ENCODE peak calls at places on chromosomes 7 and 10, in six cellular contexts. B is GM13977; G is B cell; S is lung; J is glomerular endothelial cell; X is stimulated activated CD4-positive, alpha-beta T cell treated with anti-CD3 and anti-CD28 coated beads, Interleukin-1b, Interleukin-23, amount 100 ng/mL, for 1 hour. E is an unnamed sample.

GRCh38 chr7:22942191-22942590 is 71.7 kb downstream of the HYCC1 start:
- DNase-seq in B (no peak), G (no peak), J (no peak), S (no peak), X (no peak), E (no peak)

GRCh38 chr7:118648002-118648401 is 423.5 kb downstream of the ANKRD7 start:
- DNase-seq in B (no peak), G (no peak), S (no peak), J (no peak), X (no peak), E (no peak)

GRCh38 chr7:15557186-15557585 is 4.6 kb downstream of the AGMO start:
- DNase-seq in J (no peak), G (no peak), S (no peak), B (no peak), X (no peak), E (no peak)

GRCh38 chr7:150830957-150831356 is 21.4 kb upstream of the AOC1 start:
- DNase-seq in B (no peak), X (no peak), J (no peak), S (no peak), G (no peak), E (no peak)

GRCh38 chr7:149685455-149685854 is 87.9 kb downstream of the ZNF467 start:
- DNase-seq in J (no peak), S (no peak), B (no peak), G (no peak), X (no peak), E (peak; percentile 56)

GRCh38 chr7:114656471-114656870 is 241.9 kb downstream of the FOXP2 start:
- DNase-seq in X (no peak), S (no peak), G (no peak), B (no peak), J (no peak), E (no peak)

GRCh38 chr7:74231232-74231590 is 21.4 kb downstream of the LAT2 start:
- DNase-seq in B (peak; percentile 73), G (peak; percentile 86), X (no peak), S (no peak), J (no peak), E (no peak)

GRCh38 chr7:128777156-128778123 is 1.8 kb upstream of the OPN1SW start:
- DNase-seq in S (no peak), X (no peak), J (no peak), B (no peak), G (no peak), E (peak; percentile 63)

GRCh38 chr7:100563809-100564400 is 9.8 kb downstream of the SAP25 start:
- DNase-seq in B (peak; percentile 86), X (peak; percentile 90), S (peak; percentile 85), G (peak; percentile 84), J (no peak), E (peak; percentile 61)

GRCh38 chr10:69800109-69800508 is 1.6 kb upstream of the COL13A1 start:
- DNase-seq in G (no peak), X (no peak), S (peak; percentile 43), B (no peak), J (no peak), E (peak; percentile 59)

GRCh38 chr7:11130012-11130411 is 156.3 kb downstream of the PHF14 start:
- DNase-seq in S (no peak), G (no peak), B (no peak), X (no peak), J (peak; percentile 7), E (peak; percentile 35)

GRCh38 chr10:5666324-5667220 is at the start of gene ASB13:
- DNase-seq in J (no peak), B (peak; percentile 69), G (peak; percentile 43), X (peak; percentile 14), S (peak; percentile 65), E (peak; percentile 47)

GRCh38 chr10:88456730-88457129 is 126.4 kb downstream of the RNLS start:
- DNase-seq in B (no peak), J (no peak), S (no peak), G (no peak), X (no peak), E (no peak)

GRCh38 chr10:68231106-68231901 is 609 bp downstream of the ATOH7 start:
- DNase-seq in S (peak; percentile 44), B (peak; percentile 92), X (peak; percentile 1), J (no peak), G (peak; percentile 59), E (peak; percentile 68)

GRCh38 chr10:116146374-116146773 is 126.6 kb downstream of the GFRA1 start:
- DNase-seq in J (no peak), S (no peak), X (no peak), G (no peak), B (no peak), E (peak; percentile 7)

GRCh38 chr7:51175992-51176388 is 140.6 kb downstream of the COBL start:
- DNase-seq in S (no peak), B (no peak), G (no peak), J (no peak), X (no peak), E (no peak)

GRCh38 chr10:32692174-32692573 is 246.2 kb downstream of the CCDC7 start:
- DNase-seq in X (no peak), G (no peak), J (no peak), B (no peak), S (no peak), E (peak; percentile 98)

GRCh38 chr10:79129361-79129997 is 60.7 kb downstream of the ZMIZ1 start:
- DNase-seq in B (no peak), J (no peak), G (no peak), X (no peak), S (no peak), E (peak; percentile 68)

GRCh38 chr10:132137111-132138072 is 49.4 kb upstream of the DPYSL4 start:
- DNase-seq in G (no peak), J (no peak), S (no peak), B (no peak), X (no peak), E (no peak)

GRCh38 chr7:99252166-99252895 is 20.3 kb upstream of the MYH16 start:
- DNase-seq in B (no peak), X (no peak), G (no peak), J (no peak), S (no peak), E (no peak)

GRCh38 chr10:4685904-4686643 is 139.9 kb upstream of the AKR1E2 start:
- DNase-seq in J (no peak), S (no peak), B (no peak), G (no peak), X (no peak), E (peak; percentile 56)

GRCh38 chr10:6047326-6047611 is 14.9 kb downstream of the IL2RA start:
- DNase-seq in X (no peak), B (no peak), J (no peak), G (no peak), S (no peak), E (no peak)

GRCh38 chr7:132145466-132145865 is 430.8 kb downstream of the PLXNA4 start:
- DNase-seq in S (no peak), J (peak; percentile 81), X (no peak), B (no peak), G (no peak), E (peak; percentile 88)